ENCODE peak calls at places on chromosomes 12 and 14, in five cellular contexts. I is GM04503, U is GM03348, T is ovary, H is LoVo. F is an unnamed sample.

GRCh38 chr12:109827080-109827479 is 6.1 kb downstream of the TRPV4 start:
- DNase-seq in I (no peak), H (no peak), U (no peak), T (no peak), F (no peak)

GRCh38 chr14:73662439-73663056 is 17.8 kb downstream of the DNAL1 start:
- DNase-seq in T (no peak), H (peak), U (peak), I (peak), F (peak)

GRCh38 chr12:110403975-110404675 is 617 bp upstream of the ANAPC7 start:
- DNase-seq in I (no peak), U (peak), T (peak), H (peak), F (no peak)

GRCh38 chr14:104421401-104421821 is 158.2 kb upstream of the C14orf180 start:
- DNase-seq in H (no peak), T (no peak), I (no peak), U (peak), F (no peak)

GRCh38 chr14:32349322-32349721 is 20.2 kb downstream of the AKAP6 start:
- DNase-seq in I (no peak), T (no peak), U (no peak), H (no peak), F (no peak)

GRCh38 chr14:79705126-79705894 is 506.0 kb downstream of the DIO2 start:
- DNase-seq in T (no peak), H (no peak), I (no peak), U (no peak), F (no peak)

GRCh38 chr14:77120771-77121743 is 20.5 kb downstream of the ZDHHC22 start:
- DNase-seq in U (no peak), T (no peak), H (no peak), I (no peak), F (no peak)

GRCh38 chr12:75996907-75997447 is 34.6 kb downstream of the PHLDA1 start:
- DNase-seq in U (peak), I (no peak), T (no peak), H (no peak), F (no peak)

GRCh38 chr12:76588881-76589565 is 29.5 kb upstream of the OSBPL8 start:
- DNase-seq in H (no peak), I (peak), T (no peak), U (peak), F (peak)

F was measured in AG04450.